ENCODE peak calls at places on chromosome 11, in nine cellular contexts. One of them, this sample, is unnamed.

GRCh38 chr11:117181586-117182550 is 3.3 kb downstream of the SIDT2 start:
- DNase-seq in aorta: no peak
- DNase-seq in NB4: no peak
- DNase-seq in HFF-Myc: no peak
- DNase-seq in cardiac muscle cell: no peak
- DNase-seq in fibroblast of the aortic adventitia: no peak
- DNase-seq in heart right ventricle: no peak
- DNase-seq in fibroblast of mammary gland: no peak
- DNase-seq in pancreas: no peak
- DNase-seq in this sample: no peak

GRCh38 chr11:85776951-85777602 is 33.9 kb downstream of the SYTL2 start:
- DNase-seq in aorta: no peak
- DNase-seq in NB4: no peak
- DNase-seq in HFF-Myc: no peak
- DNase-seq in cardiac muscle cell: no peak
- DNase-seq in fibroblast of the aortic adventitia: no peak
- DNase-seq in heart right ventricle: no peak
- DNase-seq in fibroblast of mammary gland: no peak
- DNase-seq in pancreas: no peak
- DNase-seq in this sample: no peak

GRCh38 chr11:19628018-19628417 is 84.6 kb upstream of the NAV2 start:
- DNase-seq in aorta: peak; percentile 85
- DNase-seq in NB4: no peak
- DNase-seq in HFF-Myc: no peak
- DNase-seq in cardiac muscle cell: peak; percentile 90
- DNase-seq in fibroblast of the aortic adventitia: peak; percentile 83
- DNase-seq in heart right ventricle: peak; percentile 58
- DNase-seq in fibroblast of mammary gland: peak; percentile 96
- DNase-seq in pancreas: no peak
- DNase-seq in this sample: no peak

GRCh38 chr11:76604652-76605241 is 65.8 kb downstream of the LRRC32 start:
- DNase-seq in aorta: peak; percentile 82
- DNase-seq in NB4: no peak
- DNase-seq in HFF-Myc: peak; percentile 91
- DNase-seq in cardiac muscle cell: peak; percentile 85
- DNase-seq in fibroblast of the aortic adventitia: peak; percentile 87
- DNase-seq in heart right ventricle: peak; percentile 68
- DNase-seq in fibroblast of mammary gland: peak; percentile 94
- DNase-seq in pancreas: peak; percentile 77
- DNase-seq in this sample: no peak

GRCh38 chr11:12642040-12642439 is 32.2 kb upstream of the TEAD1 start:
- DNase-seq in aorta: no peak
- DNase-seq in NB4: no peak
- DNase-seq in HFF-Myc: no peak
- DNase-seq in cardiac muscle cell: peak; percentile 56
- DNase-seq in fibroblast of the aortic adventitia: peak; percentile 25
- DNase-seq in heart right ventricle: no peak
- DNase-seq in fibroblast of mammary gland: peak; percentile 57
- DNase-seq in pancreas: no peak
- DNase-seq in this sample: no peak

GRCh38 chr11:120929664-120930154 is 94.2 kb upstream of the TBCEL start:
- DNase-seq in aorta: no peak
- DNase-seq in NB4: peak; percentile 76
- DNase-seq in HFF-Myc: peak; percentile 7
- DNase-seq in cardiac muscle cell: peak; percentile 68
- DNase-seq in fibroblast of the aortic adventitia: peak; percentile 46
- DNase-seq in heart right ventricle: no peak
- DNase-seq in fibroblast of mammary gland: peak; percentile 38
- DNase-seq in pancreas: peak; percentile 21
- DNase-seq in this sample: peak; percentile 9

GRCh38 chr11:12618743-12619540 is 55.3 kb upstream of the TEAD1 start:
- DNase-seq in aorta: no peak
- DNase-seq in NB4: no peak
- DNase-seq in HFF-Myc: no peak
- DNase-seq in cardiac muscle cell: peak; percentile 43
- DNase-seq in fibroblast of the aortic adventitia: no peak
- DNase-seq in heart right ventricle: no peak
- DNase-seq in fibroblast of mammary gland: no peak
- DNase-seq in pancreas: no peak
- DNase-seq in this sample: no peak

GRCh38 chr11:7413961-7414728 is 71.2 kb upstream of the OLFML1 start:
- DNase-seq in aorta: no peak
- DNase-seq in NB4: no peak
- DNase-seq in HFF-Myc: no peak
- DNase-seq in cardiac muscle cell: no peak
- DNase-seq in fibroblast of the aortic adventitia: no peak
- DNase-seq in heart right ventricle: no peak
- DNase-seq in fibroblast of mammary gland: no peak
- DNase-seq in pancreas: no peak
- DNase-seq in this sample: no peak

GRCh38 chr11:115964091-115964490 is 459.9 kb upstream of the CADM1 start:
- DNase-seq in aorta: no peak
- DNase-seq in NB4: no peak
- DNase-seq in HFF-Myc: no peak
- DNase-seq in cardiac muscle cell: peak; percentile 45
- DNase-seq in fibroblast of the aortic adventitia: no peak
- DNase-seq in heart right ventricle: no peak
- DNase-seq in fibroblast of mammary gland: no peak
- DNase-seq in pancreas: no peak
- DNase-seq in this sample: no peak

GRCh38 chr11:115959098-115959497 is 454.9 kb upstream of the CADM1 start:
- DNase-seq in aorta: no peak
- DNase-seq in NB4: no peak
- DNase-seq in HFF-Myc: no peak
- DNase-seq in cardiac muscle cell: no peak
- DNase-seq in fibroblast of the aortic adventitia: no peak
- DNase-seq in heart right ventricle: no peak
- DNase-seq in fibroblast of mammary gland: no peak
- DNase-seq in pancreas: no peak
- DNase-seq in this sample: no peak

GRCh38 chr11:115965754-115966504 is 461.7 kb upstream of the CADM1 start:
- DNase-seq in aorta: no peak
- DNase-seq in NB4: no peak
- DNase-seq in HFF-Myc: no peak
- DNase-seq in cardiac muscle cell: no peak
- DNase-seq in fibroblast of the aortic adventitia: no peak
- DNase-seq in heart right ventricle: peak; percentile 37
- DNase-seq in fibroblast of mammary gland: no peak
- DNase-seq in pancreas: no peak
- DNase-seq in this sample: no peak

GRCh38 chr11:115961168-115962003 is 457.2 kb upstream of the CADM1 start:
- DNase-seq in aorta: no peak
- DNase-seq in NB4: no peak
- DNase-seq in HFF-Myc: no peak
- DNase-seq in cardiac muscle cell: peak; percentile 33
- DNase-seq in fibroblast of the aortic adventitia: no peak
- DNase-seq in heart right ventricle: no peak
- DNase-seq in fibroblast of mammary gland: no peak
- DNase-seq in pancreas: no peak
- DNase-seq in this sample: no peak

GRCh38 chr11:115963170-115963569 is 459.0 kb upstream of the CADM1 start:
- DNase-seq in aorta: no peak
- DNase-seq in NB4: no peak
- DNase-seq in HFF-Myc: no peak
- DNase-seq in cardiac muscle cell: peak; percentile 14
- DNase-seq in fibroblast of the aortic adventitia: no peak
- DNase-seq in heart right ventricle: no peak
- DNase-seq in fibroblast of mammary gland: no peak
- DNase-seq in pancreas: no peak
- DNase-seq in this sample: no peak
- H3K4me3 ChIP-seq in aorta: no peak overlapping the region
- H3K4me3 ChIP-seq in NB4: no peak overlapping the region
- H3K4me3 ChIP-seq in HFF-Myc: no peak overlapping the region
- H3K4me3 ChIP-seq in cardiac muscle cell: no peak overlapping the region
- H3K4me3 ChIP-seq in fibroblast of the aortic adventitia: no peak overlapping the region
- H3K4me3 ChIP-seq in heart right ventricle: peak overlapping the region; percentile 4
- H3K4me3 ChIP-seq in fibroblast of mammary gland: no peak overlapping the region
- H3K4me3 ChIP-seq in pancreas: no peak overlapping the region
- H3K4me3 ChIP-seq in this sample: no peak overlapping the region

DNA sequence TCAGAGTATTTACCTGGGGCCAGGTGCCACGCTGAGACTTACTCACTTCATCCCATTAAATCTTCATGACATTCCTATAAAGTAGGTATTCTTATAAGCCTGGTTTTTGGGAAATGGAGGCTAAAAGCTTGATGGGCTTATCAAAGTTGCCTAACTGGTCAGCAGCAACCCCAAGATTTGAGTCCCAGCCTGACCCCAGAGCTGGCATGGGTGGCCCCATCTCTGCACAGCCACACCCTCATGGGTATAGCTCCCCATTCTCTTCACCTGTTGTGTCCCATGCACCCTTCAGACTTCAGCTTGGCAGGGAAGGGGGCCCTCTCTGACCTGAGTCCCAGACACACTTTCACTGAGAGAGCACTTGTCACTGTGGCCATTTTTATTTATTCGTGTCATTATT is 37.4 kb upstream of the TP53I11 start:
- DNase-seq in aorta: no peak
- DNase-seq in NB4: no peak
- DNase-seq in HFF-Myc: no peak
- DNase-seq in cardiac muscle cell: no peak
- DNase-seq in fibroblast of the aortic adventitia: no peak
- DNase-seq in heart right ventricle: no peak
- DNase-seq in fibroblast of mammary gland: no peak
- DNase-seq in pancreas: no peak
- DNase-seq in this sample: no peak
- H3K4me3 ChIP-seq in aorta: no peak overlapping the region
- H3K4me3 ChIP-seq in NB4: no peak overlapping the region
- H3K4me3 ChIP-seq in HFF-Myc: no peak overlapping the region
- H3K4me3 ChIP-seq in cardiac muscle cell: no peak overlapping the region
- H3K4me3 ChIP-seq in fibroblast of the aortic adventitia: no peak overlapping the region
- H3K4me3 ChIP-seq in heart right ventricle: no peak overlapping the region
- H3K4me3 ChIP-seq in fibroblast of mammary gland: no peak overlapping the region
- H3K4me3 ChIP-seq in pancreas: no peak overlapping the region
- H3K4me3 ChIP-seq in this sample: no peak overlapping the region

GRCh38 chr11:32437406-32438345 is 2.3 kb upstream of the WT1 start:
- DNase-seq in aorta: no peak
- DNase-seq in NB4: peak; percentile 70
- DNase-seq in HFF-Myc: no peak
- DNase-seq in cardiac muscle cell: no peak
- DNase-seq in fibroblast of the aortic adventitia: no peak
- DNase-seq in heart right ventricle: no peak
- DNase-seq in fibroblast of mammary gland: no peak
- DNase-seq in pancreas: no peak
- DNase-seq in this sample: no peak

GRCh38 chr11:32435947-32436750 is 810 bp upstream of the WT1 start:
- DNase-seq in aorta: no peak
- DNase-seq in NB4: peak; percentile 53
- DNase-seq in HFF-Myc: no peak
- DNase-seq in cardiac muscle cell: peak; percentile 78
- DNase-seq in fibroblast of the aortic adventitia: peak; percentile 37
- DNase-seq in heart right ventricle: no peak
- DNase-seq in fibroblast of mammary gland: no peak
- DNase-seq in pancreas: no peak
- DNase-seq in this sample: no peak

GRCh38 chr11:32435511-32435946 is at the start of gene WT1:
- DNase-seq in aorta: no peak
- DNase-seq in NB4: peak; percentile 96
- DNase-seq in HFF-Myc: no peak
- DNase-seq in cardiac muscle cell: peak; percentile 91
- DNase-seq in fibroblast of the aortic adventitia: peak; percentile 13
- DNase-seq in heart right ventricle: peak; percentile 64
- DNase-seq in fibroblast of mammary gland: no peak
- DNase-seq in pancreas: no peak
- DNase-seq in this sample: no peak

GRCh38 chr11:32438346-32438882 is 3.1 kb upstream of the WT1 start:
- DNase-seq in aorta: no peak
- DNase-seq in NB4: no peak
- DNase-seq in HFF-Myc: no peak
- DNase-seq in cardiac muscle cell: no peak
- DNase-seq in fibroblast of the aortic adventitia: no peak
- DNase-seq in heart right ventricle: no peak
- DNase-seq in fibroblast of mammary gland: no peak
- DNase-seq in pancreas: no peak
- DNase-seq in this sample: no peak

DNA sequence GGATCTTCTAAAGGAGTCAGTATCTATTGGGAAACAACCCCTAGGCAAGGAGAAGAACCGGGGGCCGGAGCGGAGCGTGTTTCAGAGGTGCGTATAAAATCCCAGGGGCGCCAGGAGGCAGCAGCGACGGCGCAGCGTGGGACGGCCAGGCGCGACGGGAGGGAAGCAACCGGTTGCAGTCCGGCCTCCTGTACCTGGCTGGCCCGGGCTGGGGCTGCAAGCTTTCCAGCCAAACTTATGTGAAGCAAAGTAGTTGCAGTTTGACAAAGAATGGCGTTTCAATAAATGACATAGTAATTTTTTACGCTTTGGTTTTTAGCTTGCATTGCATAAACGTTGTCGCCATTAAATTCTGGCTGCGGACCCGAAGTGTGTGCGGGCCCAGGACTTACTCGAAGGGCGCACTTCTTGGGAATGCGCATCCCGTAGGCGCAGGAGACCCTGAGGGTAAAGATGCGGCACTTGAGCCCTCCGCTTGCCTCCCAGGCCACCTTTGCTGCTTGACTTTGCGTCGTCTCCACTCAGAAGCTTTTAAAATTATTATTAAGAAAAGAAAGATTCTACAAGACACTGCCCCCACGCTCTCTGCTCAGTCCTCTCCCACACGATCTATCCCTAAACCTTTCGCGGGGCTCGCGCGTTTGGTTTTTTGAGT is 1.5 kb upstream of the WT1 start:
- DNase-seq in aorta: no peak
- DNase-seq in NB4: peak; percentile 57
- DNase-seq in HFF-Myc: no peak
- DNase-seq in cardiac muscle cell: peak; percentile 42
- DNase-seq in fibroblast of the aortic adventitia: no peak
- DNase-seq in heart right ventricle: no peak
- DNase-seq in fibroblast of mammary gland: no peak
- DNase-seq in pancreas: no peak
- DNase-seq in this sample: no peak
- H3K4me3 ChIP-seq in aorta: no peak overlapping the region
- H3K4me3 ChIP-seq in NB4: peak overlapping the region; percentile 94
- H3K4me3 ChIP-seq in HFF-Myc: no peak overlapping the region
- H3K4me3 ChIP-seq in cardiac muscle cell: no peak overlapping the region
- H3K4me3 ChIP-seq in fibroblast of the aortic adventitia: no peak overlapping the region
- H3K4me3 ChIP-seq in heart right ventricle: peak overlapping the region; percentile 54
- H3K4me3 ChIP-seq in fibroblast of mammary gland: no peak overlapping the region
- H3K4me3 ChIP-seq in pancreas: no peak overlapping the region
- H3K4me3 ChIP-seq in this sample: no peak overlapping the region

GRCh38 chr11:44266056-44266780 is 43.7 kb downstream of the ALX4 start:
- DNase-seq in aorta: no peak
- DNase-seq in NB4: no peak
- DNase-seq in HFF-Myc: no peak
- DNase-seq in cardiac muscle cell: no peak
- DNase-seq in fibroblast of the aortic adventitia: no peak
- DNase-seq in heart right ventricle: no peak
- DNase-seq in fibroblast of mammary gland: no peak
- DNase-seq in pancreas: no peak
- DNase-seq in this sample: no peak

GRCh38 chr11:44267366-44268072 is 42.4 kb downstream of the ALX4 start:
- DNase-seq in aorta: no peak
- DNase-seq in NB4: no peak
- DNase-seq in HFF-Myc: no peak
- DNase-seq in cardiac muscle cell: no peak
- DNase-seq in fibroblast of the aortic adventitia: no peak
- DNase-seq in heart right ventricle: no peak
- DNase-seq in fibroblast of mammary gland: no peak
- DNase-seq in pancreas: no peak
- DNase-seq in this sample: no peak

GRCh38 chr11:44269369-44270351 is 40.3 kb downstream of the ALX4 start:
- DNase-seq in aorta: no peak
- DNase-seq in NB4: no peak
- DNase-seq in HFF-Myc: no peak
- DNase-seq in cardiac muscle cell: peak; percentile 82
- DNase-seq in fibroblast of the aortic adventitia: peak; percentile 60
- DNase-seq in heart right ventricle: no peak
- DNase-seq in fibroblast of mammary gland: peak; percentile 41
- DNase-seq in pancreas: no peak
- DNase-seq in this sample: no peak

GRCh38 chr11:44268807-44269080 is 41.2 kb downstream of the ALX4 start:
- DNase-seq in aorta: no peak
- DNase-seq in NB4: no peak
- DNase-seq in HFF-Myc: no peak
- DNase-seq in cardiac muscle cell: no peak
- DNase-seq in fibroblast of the aortic adventitia: no peak
- DNase-seq in heart right ventricle: no peak
- DNase-seq in fibroblast of mammary gland: no peak
- DNase-seq in pancreas: no peak
- DNase-seq in this sample: no peak

GRCh38 chr11:44268073-44268806 is 41.7 kb downstream of the ALX4 start:
- DNase-seq in aorta: no peak
- DNase-seq in NB4: peak; percentile 59
- DNase-seq in HFF-Myc: no peak
- DNase-seq in cardiac muscle cell: peak; percentile 37
- DNase-seq in fibroblast of the aortic adventitia: no peak
- DNase-seq in heart right ventricle: no peak
- DNase-seq in fibroblast of mammary gland: no peak
- DNase-seq in pancreas: no peak
- DNase-seq in this sample: no peak
- H3K4me3 ChIP-seq in aorta: no peak overlapping the region
- H3K4me3 ChIP-seq in NB4: no peak overlapping the region
- H3K4me3 ChIP-seq in HFF-Myc: no peak overlapping the region
- H3K4me3 ChIP-seq in cardiac muscle cell: no peak overlapping the region
- H3K4me3 ChIP-seq in fibroblast of the aortic adventitia: no peak overlapping the region
- H3K4me3 ChIP-seq in heart right ventricle: no peak overlapping the region
- H3K4me3 ChIP-seq in fibroblast of mammary gland: no peak overlapping the region
- H3K4me3 ChIP-seq in pancreas: no peak overlapping the region
- H3K4me3 ChIP-seq in this sample: no peak overlapping the region

This sample was measured in CD8-positive, alpha-beta T cell.